ENCODE peak calls at places on chromosomes 6 and 20, in ten cellular contexts. B, P, D, J, M, L, O, C, Y and K are unnamed samples.

GRCh38 chr6:15280023-15280422 is 34.2 kb downstream of the JARID2 start:
- DNase-seq in B (peak), P (no peak), D (peak), J (no peak), M (no peak), L (no peak), O (no peak), C (no peak), Y (no peak), K (no peak)

GRCh38 chr6:53244958-53245357 is 96.3 kb upstream of the GCM1 start:
- DNase-seq in B (no peak), P (peak), D (no peak), J (no peak), M (peak), L (no peak), O (no peak), C (no peak), Y (no peak), K (no peak)

GRCh38 chr6:36692861-36693702 is 4.5 kb upstream of the RAB44 start:
- DNase-seq in B (no peak), P (peak), D (no peak), J (no peak), M (no peak), L (no peak), O (peak), C (no peak), Y (no peak), K (no peak)

GRCh38 chr6:135782517-135782916 is 69.0 kb upstream of the PDE7B start:
- DNase-seq in B (no peak), P (no peak), D (peak), J (no peak), M (no peak), L (no peak), O (no peak), C (no peak), Y (no peak), K (no peak)

GRCh38 chr20:21505810-21506530 is 7.9 kb downstream of the NKX2-2 start:
- DNase-seq in B (no peak), P (peak), D (peak), J (no peak), M (no peak), L (no peak), O (peak), C (peak), Y (peak), K (no peak)

GRCh38 chr6:42482126-42482525 is 30.4 kb upstream of the TRERF1 start:
- DNase-seq in B (no peak), P (no peak), D (peak), J (no peak), M (no peak), L (no peak), O (no peak), C (no peak), Y (no peak), K (no peak)

GRCh38 chr20:36591854-36592641 is 13.5 kb upstream of the RAB5IF start:
- DNase-seq in B (peak), P (no peak), D (peak), J (no peak), M (no peak), L (no peak), O (no peak), C (no peak), Y (peak), K (no peak)

GRCh38 chr6:34195726-34196115 is 41.0 kb upstream of the HMGA1 start:
- DNase-seq in B (no peak), P (no peak), D (no peak), J (no peak), M (no peak), L (no peak), O (no peak), C (no peak), Y (no peak), K (no peak)

GRCh38 chr6:100381111-100381510 is 83.6 kb downstream of the SIM1 start:
- DNase-seq in B (no peak), P (no peak), D (peak), J (no peak), M (no peak), L (no peak), O (no peak), C (no peak), Y (no peak), K (no peak)

GRCh38 chr6:76992553-76992952 is 470.7 kb downstream of the HTR1B start:
- DNase-seq in B (no peak), P (no peak), D (no peak), J (no peak), M (no peak), L (no peak), O (no peak), C (no peak), Y (no peak), K (no peak)

GRCh38 chr6:28648878-28649375 is 123.2 kb downstream of the GPX5 start:
- DNase-seq in B (no peak), P (no peak), D (no peak), J (no peak), M (no peak), L (no peak), O (no peak), C (peak), Y (no peak), K (no peak)

GRCh38 chr6:8180327-8181161 is 78.2 kb upstream of the EEF1E1 start:
- DNase-seq in B (no peak), P (no peak), D (peak), J (no peak), M (no peak), L (no peak), O (no peak), C (no peak), Y (no peak), K (no peak)

GRCh38 chr6:32195902-32196681 is 3.6 kb upstream of the GPSM3 start:
- DNase-seq in B (peak), P (peak), D (peak), J (peak), M (peak), L (peak), O (peak), C (peak), Y (peak), K (peak)

GRCh38 chr6:18579869-18580268 is 192.7 kb downstream of the RNF144B start:
- DNase-seq in B (no peak), P (no peak), D (no peak), J (no peak), M (no peak), L (no peak), O (no peak), C (no peak), Y (no peak), K (no peak)

GRCh38 chr20:23415958-23416583 is 5.2 kb downstream of the NAPB start:
- DNase-seq in B (no peak), P (no peak), D (no peak), J (peak), M (no peak), L (no peak), O (no peak), C (no peak), Y (no peak), K (no peak)

GRCh38 chr20:23445596-23446217 is 6.2 kb downstream of the CSTL1 start:
- DNase-seq in B (peak), P (no peak), D (peak), J (no peak), M (no peak), L (no peak), O (no peak), C (peak), Y (peak), K (no peak)

GRCh38 chr6:40378071-40378724 is 209.0 kb downstream of the LRFN2 start:
- DNase-seq in B (no peak), P (no peak), D (no peak), J (peak), M (no peak), L (no peak), O (no peak), C (no peak), Y (no peak), K (peak)

GRCh38 chr6:53139841-53140413 is 8.7 kb downstream of the GCM1 start:
- DNase-seq in B (peak), P (no peak), D (no peak), J (peak), M (no peak), L (no peak), O (no peak), C (no peak), Y (no peak), K (no peak)

GRCh38 chr6:37982320-37982719 is 162.8 kb downstream of the ZFAND3 start:
- DNase-seq in B (no peak), P (no peak), D (no peak), J (no peak), M (no peak), L (no peak), O (no peak), C (no peak), Y (no peak), K (no peak)

GRCh38 chr6:54541521-54541920 is 233.3 kb downstream of the TINAG start:
- DNase-seq in B (no peak), P (no peak), D (no peak), J (no peak), M (no peak), L (no peak), O (no peak), C (no peak), Y (no peak), K (no peak)

GRCh38 chr6:73073238-73073637 is 152.1 kb downstream of the KHDC1L start:
- DNase-seq in B (peak), P (no peak), D (no peak), J (no peak), M (no peak), L (no peak), O (no peak), C (no peak), Y (no peak), K (no peak)

GRCh38 chr20:3157817-3158216 is 1.8 kb downstream of the FASTKD5 start:
- DNase-seq in B (no peak), P (no peak), D (no peak), J (no peak), M (no peak), L (no peak), O (no peak), C (no peak), Y (no peak), K (no peak)

GRCh38 chr20:61847986-61848385 is 217.7 kb downstream of the TAF4 start:
- DNase-seq in B (no peak), P (no peak), D (no peak), J (no peak), M (no peak), L (no peak), O (no peak), C (no peak), Y (no peak), K (no peak)

GRCh38 chr6:157667211-157668033 is 155.6 kb upstream of the SNX9 start:
- DNase-seq in B (peak), P (no peak), D (peak), J (no peak), M (peak), L (no peak), O (peak), C (peak), Y (peak), K (peak)

GRCh38 chr6:90074161-90074560 is 179.9 kb downstream of the GJA10 start:
- DNase-seq in B (peak), P (no peak), D (peak), J (no peak), M (no peak), L (no peak), O (no peak), C (no peak), Y (no peak), K (no peak)

GRCh38 chr20:64160536-64161495 is 3.4 kb upstream of the MYT1 start:
- DNase-seq in B (no peak), P (no peak), D (no peak), J (no peak), M (no peak), L (no peak), O (no peak), C (no peak), Y (no peak), K (no peak)

GRCh38 chr20:53660078-53660909 is 66.7 kb upstream of the ZNF217 start:
- DNase-seq in B (no peak), P (no peak), D (peak), J (no peak), M (peak), L (no peak), O (no peak), C (peak), Y (no peak), K (no peak)

GRCh38 chr6:112320561-112321300 is 26.4 kb upstream of the RFPL4B start:
- DNase-seq in B (no peak), P (no peak), D (peak), J (no peak), M (no peak), L (no peak), O (no peak), C (no peak), Y (no peak), K (no peak)
- H3K27ac ChIP-seq in B (no peak), P (no peak), D (peak), J (no peak), M (no peak), L (no peak), O (no peak), C (no peak), Y (no peak), K (no peak)

GRCh38 chr20:20455945-20456344 is 88.0 kb downstream of the INSM1 start:
- DNase-seq in B (no peak), P (no peak), D (no peak), J (no peak), M (no peak), L (no peak), O (no peak), C (no peak), Y (no peak), K (no peak)

GRCh38 chr20:20454367-20454766 is 86.5 kb downstream of the INSM1 start:
- DNase-seq in B (no peak), P (no peak), D (no peak), J (no peak), M (no peak), L (no peak), O (no peak), C (no peak), Y (no peak), K (no peak)

GRCh38 chr20:20454850-20455627 is 87.1 kb downstream of the INSM1 start:
- DNase-seq in B (no peak), P (no peak), D (no peak), J (no peak), M (no peak), L (no peak), O (no peak), C (no peak), Y (no peak), K (no peak)

GRCh38 chr20:20457392-20458126 is 89.7 kb downstream of the INSM1 start:
- DNase-seq in B (no peak), P (no peak), D (peak), J (no peak), M (no peak), L (no peak), O (no peak), C (no peak), Y (no peak), K (no peak)

DNA sequence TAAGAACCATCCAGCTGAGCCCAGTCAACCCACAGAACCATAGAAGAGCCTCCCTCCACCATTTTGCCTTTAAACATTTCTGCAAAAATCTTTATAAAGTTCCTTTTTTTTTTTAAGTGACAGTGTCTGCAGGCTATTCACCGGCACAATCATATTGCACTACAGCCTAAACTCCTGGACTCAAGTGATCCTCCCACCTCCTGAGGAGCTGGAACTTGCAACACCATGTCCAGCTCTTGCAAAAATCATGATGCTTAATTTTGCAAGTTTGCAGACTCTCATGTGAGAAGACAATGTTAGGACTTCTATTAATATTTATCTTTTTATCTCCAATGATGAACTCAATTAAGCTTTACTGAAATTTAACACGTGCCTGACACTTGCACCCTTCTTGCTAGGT is 88.8 kb downstream of the INSM1 start:
- DNase-seq in B (no peak), P (no peak), D (no peak), J (no peak), M (no peak), L (no peak), O (no peak), C (no peak), Y (no peak), K (no peak)
- TF ChIP-seq POLR2A in B (no peak), P (no peak), D (no peak), J (no peak), M (no peak), L (no peak), O (no peak), C (no peak), Y (no peak), K (no peak)

DNA sequence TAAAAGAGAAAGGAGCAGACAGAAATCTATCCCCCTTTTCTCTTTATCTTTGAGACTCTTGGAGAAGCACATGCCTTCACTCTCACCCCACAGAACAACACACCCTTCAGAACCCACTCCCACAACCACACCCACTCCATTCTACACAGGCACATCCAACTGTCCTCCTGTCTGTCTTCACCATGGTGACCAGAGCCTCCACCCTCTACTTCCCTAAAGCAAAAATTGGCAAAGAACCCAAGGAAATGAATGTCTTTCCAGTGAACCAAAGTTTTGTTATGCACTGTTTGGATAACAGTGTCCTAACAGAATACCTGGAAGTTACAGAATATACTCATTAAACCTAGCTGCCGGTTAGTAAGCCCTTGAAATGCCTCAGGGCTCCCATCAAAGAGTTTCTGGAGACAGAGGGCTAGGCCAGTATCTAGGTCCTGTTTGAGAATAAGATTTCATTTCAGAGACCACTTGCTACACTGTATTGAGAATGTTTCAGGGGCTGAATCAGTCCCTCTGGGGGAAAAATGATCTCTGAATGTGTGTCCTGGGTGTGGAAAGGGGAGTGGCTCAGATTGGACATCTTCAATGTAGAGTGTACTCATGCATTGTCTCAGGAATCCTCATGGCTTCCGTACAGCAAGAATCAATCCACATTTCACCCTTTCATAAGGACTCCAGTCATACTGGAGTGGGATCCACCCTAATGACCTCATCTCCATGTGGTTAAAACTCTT is 101.1 kb downstream of the LY86 start:
- DNase-seq in B (no peak), P (no peak), D (peak), J (no peak), M (no peak), L (no peak), O (no peak), C (no peak), Y (no peak), K (no peak)
- H3K27ac ChIP-seq in B (no peak), P (peak), D (no peak), J (peak), M (no peak), L (peak), O (peak), C (no peak), Y (no peak), K (peak)

GRCh38 chr20:38864662-38865061 is 59.2 kb downstream of the PPP1R16B start:
- DNase-seq in B (no peak), P (no peak), D (no peak), J (no peak), M (no peak), L (no peak), O (no peak), C (no peak), Y (no peak), K (no peak)

GRCh38 chr20:38861071-38861401 is 55.5 kb downstream of the PPP1R16B start:
- DNase-seq in B (no peak), P (no peak), D (no peak), J (no peak), M (no peak), L (no peak), O (no peak), C (no peak), Y (no peak), K (no peak)

GRCh38 chr20:38862226-38862625 is 56.7 kb downstream of the PPP1R16B start:
- DNase-seq in B (no peak), P (no peak), D (no peak), J (no peak), M (no peak), L (no peak), O (no peak), C (no peak), Y (no peak), K (no peak)

GRCh38 chr20:38866265-38867061 is 59.8 kb upstream of the FAM83D start:
- DNase-seq in B (no peak), P (no peak), D (no peak), J (no peak), M (no peak), L (no peak), O (no peak), C (no peak), Y (no peak), K (no peak)

GRCh38 chr20:38863024-38863851 is 57.7 kb downstream of the PPP1R16B start:
- DNase-seq in B (no peak), P (no peak), D (no peak), J (no peak), M (peak), L (no peak), O (no peak), C (no peak), Y (no peak), K (no peak)
- TF ChIP-seq POLR2A in B (no peak), P (no peak), D (no peak), J (no peak), M (no peak), L (no peak), O (no peak), C (no peak), Y (no peak), K (no peak)

GRCh38 chr6:56954389-56955170 is at the start of gene BEND6:
- DNase-seq in B (peak), P (no peak), D (peak), J (no peak), M (no peak), L (no peak), O (peak), C (peak), Y (no peak), K (no peak)
- H3K27ac ChIP-seq in B (no peak), P (no peak), D (peak), J (peak), M (peak), L (peak), O (peak), C (peak), Y (peak), K (peak)

DNA sequence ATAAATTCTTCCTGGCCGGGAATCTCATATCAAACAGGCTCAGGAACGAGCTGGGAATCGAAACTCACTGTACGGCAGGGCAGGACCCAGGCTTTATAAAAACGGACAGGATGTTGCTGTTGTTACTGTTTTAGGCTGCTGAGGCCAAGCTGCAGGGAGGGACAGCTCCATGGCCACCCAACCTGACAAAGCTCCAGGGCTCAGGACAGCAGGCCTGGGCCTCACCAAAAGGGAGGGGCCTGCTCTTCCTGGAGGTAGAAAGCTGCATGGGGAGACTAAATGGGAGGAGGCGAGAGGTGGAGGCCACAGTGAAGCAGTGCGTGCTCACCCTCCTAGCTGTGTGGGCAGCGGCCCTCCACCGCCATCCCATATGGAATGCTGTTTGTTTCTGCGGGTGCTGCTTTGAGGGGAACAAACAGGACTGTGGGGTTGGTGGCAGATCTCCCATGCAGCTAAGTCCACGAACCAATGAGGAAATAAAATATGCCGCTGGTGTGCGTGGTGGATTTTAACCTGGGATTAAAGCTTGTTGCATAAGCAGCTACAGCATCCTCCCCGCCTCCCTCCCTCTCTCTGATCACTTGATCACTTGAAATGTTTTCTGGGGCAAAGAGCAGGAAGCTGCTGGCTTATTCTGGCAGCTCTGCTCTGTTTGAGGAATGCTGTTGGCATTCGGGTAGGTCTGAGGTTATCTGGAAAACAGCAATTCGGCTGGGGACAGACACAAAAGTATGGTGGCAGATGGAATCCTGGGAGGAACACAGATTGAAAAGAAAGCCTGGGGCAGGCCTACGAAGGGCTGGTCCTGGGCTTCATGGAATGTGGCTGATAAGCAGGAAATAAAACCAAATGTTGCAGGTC is 2.4 kb upstream of the ZMYND8 start:
- DNase-seq in B (peak), P (peak), D (peak), J (peak), M (peak), L (peak), O (peak), C (peak), Y (peak), K (peak)
- TF ChIP-seq POLR2A in B (peak), P (no peak), D (peak), J (no peak), M (peak), L (no peak), O (peak), C (peak), Y (no peak), K (peak)

GRCh38 chr20:48705208-48706115 is 122.3 kb downstream of the PREX1 start:
- DNase-seq in B (no peak), P (no peak), D (no peak), J (no peak), M (no peak), L (no peak), O (no peak), C (no peak), Y (no peak), K (no peak)
- H3K27ac ChIP-seq in B (no peak), P (peak), D (no peak), J (no peak), M (no peak), L (no peak), O (peak), C (no peak), Y (no peak), K (no peak)